ENCODE peak calls at places on chromosomes 3 and 15, in five cellular contexts. V is sciatic nerve, G is RWPE2, P is left cardiac atrium, S is gastrocnemius medialis. K is an unnamed sample.

GRCh38 chr15:75723847-75724660 is 11.4 kb upstream of the CSPG4 start:
- ATAC-seq in V (peak; percentile 96), G (peak; percentile 87), P (peak; percentile 90), S (no peak), K (peak; percentile 94)

GRCh38 chr3:14434541-14435151 is 32.2 kb downstream of the SLC6A6 start:
- ATAC-seq in V (no peak), G (no peak), P (peak; percentile 46), S (peak; percentile 83), K (no peak)

GRCh38 chr15:78831229-78832207 is 20.3 kb upstream of the ADAMTS7 start:
- ATAC-seq in V (no peak), G (no peak), P (peak; percentile 8), S (no peak), K (no peak)

GRCh38 chr3:24986635-24987034 is 441.4 kb upstream of the RARB start:
- ATAC-seq in V (no peak), G (no peak), P (no peak), S (no peak), K (no peak)

GRCh38 chr15:41980654-41981323 is 8.4 kb upstream of the EHD4 start:
- ATAC-seq in V (no peak), G (no peak), P (peak; percentile 48), S (peak; percentile 30), K (no peak)

GRCh38 chr3:33808559-33808958 is 10.1 kb downstream of the PDCD6IP start:
- ATAC-seq in V (no peak), G (peak; percentile 44), P (no peak), S (no peak), K (no peak)

GRCh38 chr3:4097801-4098200 is 205.4 kb upstream of the SETMAR start:
- ATAC-seq in V (peak; percentile 66), G (no peak), P (peak; percentile 47), S (no peak), K (no peak)

GRCh38 chr3:152338159-152338720 is 69.5 kb downstream of the MBNL1 start:
- ATAC-seq in V (no peak), G (no peak), P (no peak), S (no peak), K (no peak)

GRCh38 chr15:38638841-38639240 is 74.2 kb upstream of the RASGRP1 start:
- ATAC-seq in V (no peak), G (no peak), P (no peak), S (no peak), K (no peak)

GRCh38 chr15:40787991-40788390 is 18.2 kb downstream of the C15orf62 start:
- ATAC-seq in V (no peak), G (no peak), P (no peak), S (no peak), K (no peak)

GRCh38 chr15:82239685-82240391 is 22.7 kb downstream of the EFL1 start:
- ATAC-seq in V (no peak), G (no peak), P (no peak), S (no peak), K (no peak)

GRCh38 chr15:70120954-70121655 is 23.4 kb upstream of the TLE3 start:
- ATAC-seq in V (peak; percentile 54), G (no peak), P (peak; percentile 42), S (peak; percentile 22), K (peak; percentile 40)

GRCh38 chr3:158679547-158680000 is 7.1 kb upstream of the LXN start:
- ATAC-seq in V (no peak), G (no peak), P (no peak), S (no peak), K (no peak)

GRCh38 chr15:74696398-74696729 is 540 bp upstream of the EDC3 start:
- ATAC-seq in V (no peak), G (peak; percentile 30), P (no peak), S (no peak), K (no peak)

GRCh38 chr15:69126054-69126469 is 34.4 kb upstream of the GLCE start:
- ATAC-seq in V (no peak), G (no peak), P (peak; percentile 51), S (no peak), K (peak; percentile 27)

GRCh38 chr15:48851956-48852355 is 26.0 kb upstream of the EID1 start:
- ATAC-seq in V (no peak), G (no peak), P (no peak), S (no peak), K (no peak)

GRCh38 chr3:141052570-141053069 is 1.5 kb downstream of the SPSB4 start:
- ATAC-seq in V (peak; percentile 27), G (no peak), P (peak; percentile 35), S (no peak), K (peak; percentile 15)

GRCh38 chr3:47634996-47635395 is 56.3 kb upstream of the CSPG5 start:
- ATAC-seq in V (peak; percentile 83), G (no peak), P (no peak), S (no peak), K (no peak)

GRCh38 chr3:12773030-12773723 is 14.1 kb upstream of the TMEM40 start:
- ATAC-seq in V (no peak), G (no peak), P (no peak), S (no peak), K (no peak)

K was measured in gastroesophageal sphincter.